ENCODE peak calls at places on chromosomes 1 and 21, in eight cellular contexts. M, U, V, D, P, S, H and G are unnamed samples.

GRCh38 chr1:69138172-69138571 is 429.6 kb upstream of the LRRC7 start:
- DNase-seq in H (no peak), M (no peak), V (no peak), D (no peak), P (no peak), S (no peak), U (no peak), G (no peak)

GRCh38 chr1:9960705-9961562 is 17.7 kb downstream of the NMNAT1 start:
- DNase-seq in V (no peak), H (no peak), D (peak), P (no peak), S (no peak), M (no peak), U (no peak), G (no peak)

GRCh38 chr1:9080704-9081291 is 11.4 kb upstream of the SLC2A5 start:
- DNase-seq in P (no peak), V (no peak), H (no peak), D (no peak), U (no peak), M (no peak), S (no peak), G (no peak)

GRCh38 chr1:72186733-72187307 is 95.5 kb downstream of the NEGR1 start:
- DNase-seq in P (no peak), V (no peak), D (peak), U (no peak), H (no peak), M (peak), S (no peak), G (no peak)

GRCh38 chr1:215241451-215241850 is 158.9 kb downstream of the KCNK2 start:
- DNase-seq in V (no peak), U (no peak), M (no peak), P (no peak), H (no peak), D (no peak), S (no peak), G (no peak)

GRCh38 chr1:11400155-11400554 is 78.8 kb upstream of the DISP3 start:
- DNase-seq in U (no peak), S (no peak), D (no peak), M (no peak), H (no peak), P (no peak), V (no peak), G (peak)

GRCh38 chr1:39711359-39712340 is 20.4 kb upstream of the HPCAL4 start:
- DNase-seq in M (peak), H (no peak), S (no peak), P (no peak), D (no peak), U (no peak), V (no peak), G (no peak)

GRCh38 chr1:190205713-190206112 is 272.0 kb downstream of the BRINP3 start:
- DNase-seq in U (no peak), D (no peak), H (no peak), M (no peak), V (no peak), S (no peak), P (no peak), G (no peak)

GRCh38 chr1:203323587-203323986 is 18.3 kb downstream of the BTG2 start:
- DNase-seq in D (no peak), V (no peak), M (peak), S (no peak), U (no peak), H (no peak), P (no peak), G (no peak)

GRCh38 chr1:243680861-243681260 is 169.2 kb downstream of the AKT3 start:
- DNase-seq in D (no peak), M (no peak), P (no peak), H (no peak), V (no peak), U (no peak), S (no peak), G (no peak)

GRCh38 chr1:202704601-202705000 is 5.7 kb downstream of the SYT2 start:
- DNase-seq in U (no peak), M (no peak), S (no peak), H (no peak), V (no peak), D (no peak), P (no peak), G (peak)

GRCh38 chr21:36663033-36663855 is 35.7 kb upstream of the SIM2 start:
- DNase-seq in H (no peak), U (no peak), S (no peak), M (peak), D (peak), P (no peak), V (no peak), G (no peak)

GRCh38 chr21:33029512-33029921 is 3.8 kb downstream of the OLIG2 start:
- DNase-seq in P (no peak), D (no peak), S (no peak), M (no peak), V (no peak), U (no peak), H (no peak), G (no peak)

GRCh38 chr1:44314401-44314800 is 40.7 kb downstream of the ERI3 start:
- DNase-seq in V (no peak), M (no peak), D (no peak), S (no peak), H (no peak), U (no peak), P (no peak), G (no peak)

GRCh38 chr1:18931731-18932130 is 24.7 kb downstream of the IFFO2 start:
- DNase-seq in V (no peak), U (no peak), M (no peak), D (no peak), S (no peak), P (no peak), H (no peak), G (no peak)

GRCh38 chr1:85611856-85612255 is 31.3 kb downstream of the CCN1 start:
- DNase-seq in V (no peak), D (peak), P (peak), S (peak), H (peak), M (peak), U (peak), G (no peak)

GRCh38 chr1:56339093-56339492 is 240.3 kb downstream of the PLPP3 start:
- DNase-seq in P (no peak), U (no peak), H (no peak), M (no peak), D (no peak), V (no peak), S (no peak), G (no peak)

GRCh38 chr1:3598051-3598471 is 13.2 kb downstream of the MEGF6 start:
- DNase-seq in V (peak), U (no peak), S (no peak), M (no peak), D (peak), H (no peak), P (no peak), G (no peak)

GRCh38 chr1:51309291-51309690 is 21.1 kb downstream of the TTC39A start:
- DNase-seq in M (no peak), V (no peak), U (no peak), H (no peak), P (no peak), D (no peak), S (no peak), G (no peak)

GRCh38 chr1:32780628-32781267 is 36.4 kb downstream of the YARS1 start:
- DNase-seq in H (no peak), V (no peak), S (no peak), D (peak), M (no peak), U (no peak), P (no peak), G (no peak)

GRCh38 chr21:26443867-26444266 is 129.2 kb downstream of the CYYR1 start:
- DNase-seq in M (peak), P (no peak), U (no peak), D (peak), V (no peak), H (no peak), S (no peak), G (no peak)

DNA sequence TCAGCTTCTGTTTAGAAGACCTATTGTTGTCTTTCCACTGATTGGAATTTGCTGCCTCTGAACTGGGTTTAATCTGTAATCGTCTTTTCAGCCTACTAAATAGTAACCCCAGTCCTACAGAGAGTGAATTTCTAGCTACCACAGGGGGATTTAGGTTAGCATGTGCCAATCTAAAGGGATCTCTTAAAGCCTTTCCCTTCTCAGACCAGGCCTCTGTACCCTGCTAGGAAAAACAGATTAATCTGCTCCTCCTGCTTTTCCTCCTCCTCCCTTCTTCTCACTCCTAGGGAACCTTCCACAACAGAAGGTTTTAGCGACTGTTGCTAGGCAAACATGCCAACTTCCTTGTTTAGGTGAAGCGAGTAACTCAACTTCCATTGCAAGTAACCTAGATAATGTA is 1.3 kb upstream of the RC3H1 start:
- DNase-seq in D (no peak), V (no peak), H (no peak), S (no peak), P (no peak), M (peak), U (no peak), G (no peak)
- H3K4me3 ChIP-seq in D (no peak), V (peak), H (no peak), S (no peak), P (no peak), M (no peak), U (no peak), G (no peak)

GRCh38 chr1:116879478-116880133 is 30.1 kb upstream of the PTGFRN start:
- DNase-seq in P (no peak), S (no peak), D (no peak), M (no peak), H (no peak), U (no peak), V (no peak), G (no peak)
- H3K4me3 ChIP-seq in P (no peak), S (no peak), D (no peak), M (no peak), H (no peak), U (no peak), V (no peak), G (no peak)

GRCh38 chr1:240653030-240653429 is 41.1 kb upstream of the GREM2 start:
- DNase-seq in H (no peak), P (no peak), M (no peak), S (no peak), D (no peak), V (no peak), U (no peak), G (no peak)
- H3K4me3 ChIP-seq in H (no peak), P (no peak), M (no peak), S (no peak), D (no peak), V (no peak), U (no peak), G (no peak)

GRCh38 chr1:6579374-6580118 is at the start of gene ZBTB48:
- DNase-seq in H (peak), V (peak), S (peak), M (peak), U (peak), P (peak), D (peak), G (peak)

GRCh38 chr1:6580119-6580587 is 359 bp downstream of the ZBTB48 start:
- DNase-seq in H (no peak), D (no peak), S (no peak), U (no peak), V (no peak), P (no peak), M (no peak), G (no peak)

GRCh38 chr1:6580588-6581270 is 935 bp downstream of the ZBTB48 start:
- DNase-seq in H (no peak), U (peak), S (no peak), D (no peak), M (no peak), V (no peak), P (peak), G (peak)

GRCh38 chr1:6582370-6582769 is 2.6 kb downstream of the ZBTB48 start:
- DNase-seq in V (no peak), D (no peak), U (no peak), H (no peak), P (no peak), S (peak), M (no peak), G (no peak)

DNA sequence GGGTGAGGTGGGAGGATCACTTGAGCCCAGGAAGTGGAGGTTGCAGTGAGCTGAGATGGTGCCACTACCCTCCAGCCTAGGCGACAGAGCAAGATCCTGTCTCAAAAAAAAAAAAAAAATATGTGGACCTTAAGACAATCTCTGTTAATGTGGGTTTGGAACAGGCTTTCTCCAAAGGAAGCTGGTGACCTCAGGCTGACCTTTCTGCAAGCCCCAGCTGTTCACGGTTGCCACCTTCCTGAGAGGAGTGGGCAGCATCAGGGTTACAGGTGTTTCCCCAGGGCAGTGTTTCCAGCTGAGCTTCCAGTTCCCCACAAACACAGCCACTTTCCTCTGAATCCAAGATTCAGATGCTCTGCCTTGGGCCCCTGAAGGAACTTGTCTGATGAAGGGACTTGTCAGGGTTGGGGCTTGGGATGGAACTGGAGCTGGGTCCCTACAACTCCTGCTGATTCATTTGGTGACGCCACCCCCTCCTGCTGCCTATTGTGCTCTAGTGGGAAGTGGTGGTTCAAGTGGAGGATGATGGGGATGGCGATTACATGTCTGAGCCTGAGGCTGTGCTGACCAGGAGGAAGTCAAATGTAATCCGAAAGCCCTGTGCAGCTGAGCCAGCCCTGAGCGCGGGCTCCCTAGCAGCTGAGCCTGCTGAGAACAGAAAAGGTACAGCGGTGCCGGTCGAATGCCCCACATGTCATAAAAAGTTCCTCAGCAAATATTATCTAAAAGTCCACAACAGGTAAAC is 1.9 kb downstream of the ZBTB48 start:
- DNase-seq in U (peak), S (no peak), M (no peak), D (no peak), H (no peak), P (no peak), V (no peak), G (peak)
- H3K4me3 ChIP-seq in U (no peak), S (no peak), M (no peak), D (no peak), H (peak), P (no peak), V (no peak), G (no peak)

DNA sequence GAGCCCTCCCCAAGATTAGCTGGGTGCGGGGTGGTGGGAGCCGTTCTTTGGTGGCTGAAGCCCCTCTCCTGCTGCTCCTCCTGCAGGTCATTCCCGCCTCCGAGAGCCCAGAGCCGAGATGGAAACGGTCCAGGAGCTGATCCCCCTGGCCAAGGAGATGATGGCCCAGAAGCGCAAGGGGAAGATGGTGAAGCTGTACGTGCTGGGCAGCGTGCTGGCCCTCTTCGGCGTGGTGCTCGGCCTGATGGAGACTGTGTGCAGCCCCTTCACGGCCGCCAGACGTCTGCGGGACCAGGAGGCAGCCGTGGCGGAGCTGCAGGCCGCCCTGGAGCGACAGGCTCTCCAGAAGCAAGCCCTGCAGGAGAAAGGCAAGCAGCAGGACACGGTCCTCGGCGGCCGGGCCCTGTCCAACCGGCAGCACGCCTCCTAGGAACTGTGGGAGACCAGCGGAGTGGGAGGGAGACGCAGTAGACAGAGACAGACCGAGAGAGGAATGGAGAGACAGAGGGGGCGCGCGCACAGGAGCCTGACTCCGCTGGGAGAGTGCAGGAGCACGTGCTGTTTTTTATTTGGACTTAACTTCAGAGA is 449 bp downstream of the G0S2 start:
- DNase-seq in M (peak), V (peak), S (peak), P (no peak), U (peak), D (no peak), H (no peak), G (peak)
- H3K4me3 ChIP-seq in M (peak), V (peak), S (no peak), P (peak), U (no peak), D (peak), H (peak), G (peak)

GRCh38 chr1:180695282-180695681 is 63.5 kb downstream of the XPR1 start:
- DNase-seq in P (no peak), D (no peak), M (no peak), V (no peak), U (no peak), H (no peak), S (no peak), G (no peak)

GRCh38 chr1:180696361-180696760 is 64.5 kb downstream of the XPR1 start:
- DNase-seq in M (no peak), D (no peak), V (no peak), H (no peak), S (no peak), U (no peak), P (no peak), G (no peak)

GRCh38 chr1:180693564-180694244 is 61.9 kb downstream of the XPR1 start:
- DNase-seq in P (no peak), V (no peak), S (no peak), D (no peak), U (no peak), M (no peak), H (no peak), G (no peak)

DNA sequence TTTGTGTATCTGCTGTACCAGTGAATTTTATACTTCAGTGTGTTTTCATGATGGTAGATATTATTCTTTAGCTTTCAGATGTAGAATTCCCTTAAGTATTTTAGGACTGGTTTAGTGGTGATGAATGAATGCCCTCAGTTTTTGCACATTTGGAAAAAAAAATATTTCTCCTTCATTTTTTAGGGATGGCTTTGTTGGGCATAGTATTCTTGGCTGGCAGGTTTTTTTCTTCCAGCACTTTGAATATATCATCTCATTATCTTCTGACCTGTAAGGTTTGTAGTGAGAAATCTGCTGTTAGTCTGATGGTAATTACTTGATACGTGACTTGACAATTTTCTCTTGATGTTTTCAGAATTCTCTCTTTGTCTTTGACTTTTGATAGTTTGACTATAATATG is 66.8 kb downstream of the XPR1 start:
- DNase-seq in P (no peak), H (no peak), M (no peak), S (no peak), V (no peak), D (no peak), U (no peak), G (no peak)
- H3K4me3 ChIP-seq in P (no peak), H (no peak), M (no peak), S (no peak), V (no peak), D (no peak), U (no peak), G (no peak)

GRCh38 chr21:34609951-34610549 is 4.9 kb downstream of the RCAN1 start:
- DNase-seq in P (no peak), V (no peak), H (no peak), M (no peak), S (no peak), D (no peak), U (no peak), G (no peak)
- H3K4me3 ChIP-seq in P (no peak), V (no peak), H (no peak), M (no peak), S (no peak), D (no peak), U (no peak), G (no peak)

GRCh38 chr21:31560479-31560878 is 99.0 kb upstream of the SOD1 start:
- DNase-seq in M (no peak), D (no peak), S (no peak), P (no peak), U (no peak), H (no peak), V (no peak), G (no peak)
- H3K4me3 ChIP-seq in M (no peak), D (no peak), S (no peak), P (no peak), U (no peak), H (no peak), V (peak), G (no peak)